ENCODE peak calls at places on chromosome 14, in ten cellular contexts. O is AG04450; Y is CD8-positive, alpha-beta memory T cell; M is astrocyte of the cerebellum; P is stomach; F is keratinocyte; C is colonic mucosa; E is IMR-90; X is fibroblast of pulmonary artery; H is HCT116. T is an unnamed sample.

GRCh38 chr14:99389171-99389826 is 91.4 kb downstream of the SETD3 start:
- DNase-seq in M (no peak), O (no peak), E (peak), H (peak), C (peak), F (no peak), Y (peak), P (peak), X (peak), T (no peak)

GRCh38 chr14:100004392-100004791 is 60.8 kb upstream of the EVL start:
- DNase-seq in Y (no peak), P (no peak), H (peak), F (no peak), X (no peak), O (no peak), M (no peak), E (no peak), C (no peak), T (no peak)

GRCh38 chr14:106141242-106142220 is 615.1 kb downstream of the TMEM121 start:
- DNase-seq in Y (peak), H (no peak), E (no peak), M (no peak), C (no peak), O (no peak), X (no peak), F (no peak), P (no peak), T (no peak)

GRCh38 chr14:74879427-74880180 is 2.1 kb upstream of the DLST start:
- DNase-seq in P (no peak), X (no peak), O (no peak), C (no peak), F (no peak), Y (no peak), E (no peak), H (no peak), M (no peak), T (no peak)

GRCh38 chr14:40847496-40847895 is 759.2 kb upstream of the LRFN5 start:
- DNase-seq in F (no peak), P (no peak), O (no peak), X (no peak), M (no peak), H (no peak), C (no peak), Y (no peak), E (no peak), T (no peak)

GRCh38 chr14:93702946-93703345 is 85.3 kb downstream of the PRIMA1 start:
- DNase-seq in H (no peak), O (no peak), X (no peak), F (no peak), M (no peak), P (no peak), C (no peak), E (no peak), Y (no peak), T (no peak)

GRCh38 chr14:94936411-94936892 is 166.5 kb upstream of the GSC start:
- DNase-seq in C (peak), Y (no peak), M (peak), H (no peak), X (peak), O (no peak), F (no peak), E (no peak), P (peak), T (no peak)

GRCh38 chr14:30312214-30312613 is 246.7 kb upstream of the G2E3 start:
- DNase-seq in F (no peak), X (no peak), C (no peak), P (no peak), M (no peak), H (no peak), O (no peak), Y (no peak), E (no peak), T (no peak)

GRCh38 chr14:91282954-91283645 is 38.6 kb upstream of the GPR68 start:
- DNase-seq in M (no peak), P (no peak), C (no peak), X (no peak), Y (no peak), F (no peak), E (no peak), H (no peak), O (no peak), T (no peak)

GRCh38 chr14:105281354-105282097 is 19.3 kb downstream of the BRF1 start:
- DNase-seq in M (peak), E (peak), C (no peak), P (no peak), X (peak), Y (no peak), H (no peak), O (peak), F (no peak), T (peak)

GRCh38 chr14:71003156-71003555 is 95.9 kb downstream of the PCNX1 start:
- DNase-seq in Y (no peak), O (no peak), P (no peak), H (no peak), C (no peak), F (no peak), X (no peak), E (no peak), M (no peak), T (no peak)

GRCh38 chr14:92922155-92922735 is 705 bp upstream of the CHGA start:
- DNase-seq in H (no peak), C (no peak), M (no peak), Y (no peak), F (no peak), P (no peak), E (no peak), O (no peak), X (no peak), T (no peak)

GRCh38 chr14:32703246-32703645 is 235.4 kb upstream of the NPAS3 start:
- DNase-seq in F (no peak), M (peak), X (peak), Y (no peak), H (no peak), E (no peak), C (no peak), P (no peak), O (no peak), T (no peak)

GRCh38 chr14:36275741-36276140 is 44.7 kb downstream of the MBIP start:
- DNase-seq in H (no peak), X (no peak), M (no peak), Y (no peak), O (no peak), E (no peak), C (no peak), P (no peak), F (no peak), T (no peak)

GRCh38 chr14:104299993-104300761 is 161.8 kb downstream of the KIF26A start:
- DNase-seq in X (no peak), F (no peak), C (no peak), H (no peak), Y (no peak), M (no peak), E (no peak), O (no peak), P (peak), T (no peak)

GRCh38 chr14:102777711-102778615 is 714 bp downstream of the TRAF3 start:
- DNase-seq in M (peak), O (no peak), C (no peak), P (no peak), Y (peak), X (peak), E (peak), F (no peak), H (no peak), T (no peak)

GRCh38 chr14:23776296-23776695 is 140.1 kb downstream of the DHRS2 start:
- DNase-seq in H (no peak), Y (no peak), C (no peak), E (no peak), M (no peak), F (no peak), P (no peak), O (no peak), X (no peak), T (no peak)

GRCh38 chr14:22598896-22599244 is 770 bp downstream of the ABHD4 start:
- DNase-seq in E (peak), F (no peak), P (peak), C (peak), X (peak), O (no peak), Y (peak), M (peak), H (peak), T (no peak)

GRCh38 chr14:52391866-52392600 is 77.9 kb downstream of the PTGER2 start:
- DNase-seq in E (peak), O (no peak), M (peak), Y (no peak), H (peak), C (no peak), X (peak), P (no peak), F (no peak), T (peak)

GRCh38 chr14:69231486-69231885 is 28.5 kb upstream of the GALNT16 start:
- DNase-seq in Y (no peak), M (no peak), F (no peak), P (peak), H (no peak), X (peak), C (no peak), O (no peak), E (no peak), T (no peak)

GRCh38 chr14:64705406-64706118 is 1.3 kb downstream of the PLEKHG3 start:
- DNase-seq in O (no peak), H (no peak), X (no peak), F (no peak), E (no peak), P (no peak), C (peak), Y (peak), M (no peak), T (no peak)

GRCh38 chr14:59870277-59871165 is at the start of gene RTN1:
- DNase-seq in M (no peak), E (peak), Y (no peak), H (no peak), P (peak), X (peak), O (peak), F (no peak), C (peak), T (peak)

GRCh38 chr14:28398501-28398900 is 368.1 kb upstream of the FOXG1 start:
- DNase-seq in C (no peak), Y (no peak), H (no peak), X (peak), O (no peak), E (no peak), M (peak), F (no peak), P (no peak), T (no peak)
- H3K4me3 ChIP-seq in C (no peak), Y (no peak), H (no peak), X (no peak), O (no peak), E (no peak), M (no peak), F (no peak), P (no peak), T (no peak)

GRCh38 chr14:21068521-21069387 is 1.4 kb upstream of the ARHGEF40 start:
- DNase-seq in E (peak), C (peak), F (no peak), Y (peak), P (peak), X (peak), H (peak), M (no peak), O (no peak), T (no peak)
- H3K4me3 ChIP-seq in E (peak), C (peak), F (no peak), Y (peak), P (peak), X (peak), H (no peak), M (peak), O (peak), T (peak)

DNA sequence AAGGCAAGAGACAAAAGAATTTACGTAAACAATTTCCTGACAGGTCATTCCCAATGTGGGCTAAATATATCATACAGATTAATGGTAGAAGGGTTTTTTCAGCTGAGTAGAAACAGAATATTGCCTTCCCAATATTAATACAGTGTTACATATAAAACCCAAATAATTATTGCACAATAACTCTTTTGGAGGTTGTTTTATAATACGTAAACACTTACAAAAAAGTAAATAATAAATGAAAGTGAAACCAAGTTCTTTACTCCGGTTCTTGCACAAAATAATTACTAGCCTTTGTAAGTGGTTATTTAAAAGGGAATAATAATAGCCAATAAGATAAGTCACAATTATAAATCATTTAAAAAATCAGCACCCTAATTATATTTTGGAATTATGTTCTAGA is 118.6 kb upstream of the SSTR1 start:
- DNase-seq in O (no peak), F (no peak), H (no peak), P (no peak), Y (no peak), X (no peak), C (no peak), E (no peak), M (no peak), T (no peak)
- H3K4me3 ChIP-seq in O (no peak), F (peak), H (no peak), P (peak), Y (peak), X (no peak), C (no peak), E (no peak), M (no peak), T (no peak)

DNA sequence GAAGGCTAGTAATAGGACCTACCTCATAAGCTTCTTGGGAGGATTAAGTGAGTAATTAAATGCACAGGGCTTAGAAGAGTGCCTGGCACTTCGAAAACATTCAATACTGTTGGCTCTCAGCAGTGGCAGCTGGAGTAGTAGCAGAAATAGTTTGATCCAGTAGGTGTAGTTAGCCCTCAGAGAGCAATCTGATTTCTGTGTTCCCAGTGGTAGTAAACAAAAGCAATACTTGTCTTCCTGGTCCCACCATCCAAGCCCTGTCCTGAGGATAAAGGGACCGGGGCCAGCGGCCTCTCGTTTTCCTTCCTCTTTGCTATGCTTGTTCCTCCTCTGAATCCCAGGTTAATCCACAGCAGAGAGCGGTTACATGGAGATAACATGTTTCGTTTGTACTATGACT is 131.6 kb downstream of the SAMD4A start:
- DNase-seq in P (no peak), M (no peak), F (no peak), O (no peak), X (no peak), H (no peak), Y (no peak), E (no peak), C (no peak), T (no peak)
- H3K4me3 ChIP-seq in P (no peak), M (no peak), F (no peak), O (no peak), X (no peak), H (no peak), Y (no peak), E (no peak), C (no peak), T (no peak)

GRCh38 chr14:76924363-76925151 is 98.3 kb downstream of the LRRC74A start:
- DNase-seq in M (no peak), H (no peak), O (no peak), P (no peak), F (no peak), C (no peak), X (no peak), E (no peak), Y (no peak), T (no peak)

GRCh38 chr14:76922092-76922491 is 95.9 kb downstream of the LRRC74A start:
- DNase-seq in P (no peak), M (no peak), X (no peak), Y (no peak), C (no peak), H (no peak), O (no peak), F (no peak), E (no peak), T (no peak)

GRCh38 chr14:76926521-76927251 is 100.5 kb downstream of the LRRC74A start:
- DNase-seq in Y (peak), H (no peak), M (no peak), C (no peak), X (peak), E (peak), P (no peak), F (no peak), O (no peak), T (no peak)

GRCh38 chr14:76922599-76922998 is 96.4 kb downstream of the LRRC74A start:
- DNase-seq in H (no peak), Y (no peak), O (no peak), C (no peak), M (no peak), E (peak), P (no peak), F (no peak), X (peak), T (no peak)

GRCh38 chr14:76923422-76924362 is 97.5 kb downstream of the LRRC74A start:
- DNase-seq in M (no peak), Y (no peak), C (no peak), H (no peak), E (no peak), O (no peak), X (no peak), P (no peak), F (no peak), T (no peak)
- H3K4me3 ChIP-seq in M (no peak), Y (no peak), C (no peak), H (no peak), E (no peak), O (no peak), X (no peak), P (no peak), F (no peak), T (no peak)